ENCODE peak calls at places on chromosome X, in four cellular contexts. K is mesendoderm, J is H1, M is IMR-90. T is an unnamed sample.

GRCh38 chrX:7514871-7515599 is 327.9 kb upstream of the VCX start:
- DNase-seq in M (no peak), K (no peak), J (no peak), T (no peak)

GRCh38 chrX:69503835-69504625 is at the start of gene NALF2:
- DNase-seq in K (peak), M (peak), J (peak), T (peak)

GRCh38 chrX:100654256-100654655 is 10.3 kb downstream of the SRPX2 start:
- DNase-seq in K (peak), J (no peak), M (peak), T (peak)

GRCh38 chrX:115949900-115950822 is 220.4 kb upstream of the AGTR2 start:
- DNase-seq in J (no peak), K (peak), M (no peak), T (peak)

GRCh38 chrX:28787206-28787605 is 200.0 kb downstream of the IL1RAPL1 start:
- DNase-seq in K (peak), M (peak), J (no peak), T (no peak)

GRCh38 chrX:154458116-154458953 is at the start of gene PLXNA3:
- DNase-seq in M (no peak), K (peak), J (peak), T (no peak)

GRCh38 chrX:9562851-9563250 is 98.0 kb downstream of the TBL1X start:
- DNase-seq in K (no peak), J (no peak), M (peak), T (no peak)

GRCh38 chrX:21657318-21658151 is 595 bp downstream of the KLHL34 start:
- DNase-seq in M (no peak), J (no peak), K (no peak), T (no peak)

GRCh38 chrX:135625995-135626394 is 87.4 kb upstream of the CT45A1 start:
- DNase-seq in K (peak), J (peak), M (no peak), T (no peak)

GRCh38 chrX:9906919-9907318 is 60.2 kb upstream of the CLDN34 start:
- DNase-seq in J (no peak), M (no peak), K (peak), T (peak)

GRCh38 chrX:31178064-31178768 is 106.4 kb upstream of the FTHL17 start:
- DNase-seq in K (no peak), M (no peak), J (no peak), T (no peak)

GRCh38 chrX:107429090-107429489 is 20.4 kb upstream of the FRMPD3 start:
- DNase-seq in M (peak), K (peak), J (peak), T (peak)

GRCh38 chrX:123906557-123907316 is 46.9 kb downstream of the XIAP start:
- DNase-seq in K (no peak), J (no peak), M (no peak), T (no peak)

GRCh38 chrX:9390121-9390520 is 74.7 kb upstream of the TBL1X start:
- DNase-seq in M (peak), J (no peak), K (no peak), T (no peak)

GRCh38 chrX:105552395-105552794 is 269.9 kb upstream of the NRK start:
- DNase-seq in J (no peak), K (peak), M (no peak), T (no peak)

GRCh38 chrX:8851487-8851886 is 50.3 kb upstream of the FAM9A start:
- DNase-seq in J (no peak), K (no peak), M (peak), T (no peak)

GRCh38 chrX:20974326-20974725 is 399.9 kb upstream of the CNKSR2 start:
- DNase-seq in J (no peak), M (no peak), K (no peak), T (no peak)

GRCh38 chrX:110415440-110416167 is 57.0 kb downstream of the RTL9 start:
- DNase-seq in M (peak), K (no peak), J (no peak), T (no peak)

GRCh38 chrX:106898462-106898861 is 4.7 kb downstream of the RIPPLY1 start:
- DNase-seq in M (peak), J (no peak), K (peak), T (no peak)

GRCh38 chrX:46788902-46789301 is 30.0 kb upstream of the SLC9A7 start:
- DNase-seq in J (no peak), M (peak), K (peak), T (no peak)

GRCh38 chrX:113001836-113002235 is 161.2 kb upstream of the AMOT start:
- DNase-seq in J (no peak), M (no peak), K (no peak), T (no peak)

GRCh38 chrX:18076434-18076833 is 144.3 kb downstream of the BEND2 start:
- DNase-seq in J (no peak), M (no peak), K (no peak), T (no peak)
- H3K56ac ChIP-seq in J (no peak), M (no peak), K (no peak), T (no peak)

GRCh38 chrX:72635930-72636329 is 63.3 kb upstream of the HDAC8 start:
- DNase-seq in J (no peak), K (no peak), M (no peak), T (no peak)

GRCh38 chrX:72630185-72630584 is 57.5 kb upstream of the HDAC8 start:
- DNase-seq in J (no peak), M (no peak), K (no peak), T (no peak)

GRCh38 chrX:72634321-72634720 is 61.7 kb upstream of the HDAC8 start:
- DNase-seq in M (no peak), K (no peak), J (no peak), T (no peak)
- H3K56ac ChIP-seq in M (no peak), K (no peak), J (no peak), T (no peak)

GRCh38 chrX:76815754-76816153 is 388.2 kb downstream of the MAGEE1 start:
- DNase-seq in J (no peak), M (no peak), K (no peak), T (no peak)

DNA sequence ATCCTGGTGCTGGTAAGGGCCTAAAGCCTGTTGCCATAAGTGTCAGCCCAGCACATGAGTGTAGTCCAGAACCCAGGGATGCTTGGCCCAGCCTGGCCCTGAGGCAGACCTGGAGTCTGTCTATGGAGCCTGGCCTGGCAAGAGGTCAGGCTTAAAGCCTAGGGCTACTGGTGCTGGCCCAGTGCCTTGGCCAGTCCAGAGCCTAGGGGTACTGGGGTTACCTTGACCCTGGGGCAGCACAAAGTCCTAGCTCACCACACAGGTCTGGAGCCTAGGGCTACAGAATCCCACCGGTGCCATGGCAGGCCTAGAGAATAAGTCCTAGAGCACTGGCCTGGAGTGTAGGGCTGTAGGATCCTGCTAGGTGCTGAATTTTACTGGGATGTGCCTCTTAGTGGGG is 393.8 kb downstream of the MAGEE1 start:
- DNase-seq in K (no peak), M (no peak), J (no peak), T (no peak)
- H3K56ac ChIP-seq in K (no peak), M (no peak), J (no peak), T (no peak)

GRCh38 chrX:97863261-97863660 is 979.6 kb downstream of the RPA4 start:
- DNase-seq in J (no peak), K (no peak), M (no peak), T (no peak)
- H3K56ac ChIP-seq in J (no peak), K (no peak), M (no peak), T (no peak)

GRCh38 chrX:19752043-19752442 is 135.4 kb downstream of the SH3KBP1 start:
- DNase-seq in J (no peak), K (no peak), M (no peak), T (no peak)
- H3K56ac ChIP-seq in J (no peak), K (no peak), M (no peak), T (no peak)

GRCh38 chrX:53242310-53242709 is 17.3 kb upstream of the KDM5C start:
- DNase-seq in K (no peak), M (no peak), J (no peak), T (no peak)
- H3K56ac ChIP-seq in K (no peak), M (no peak), J (no peak), T (no peak)

GRCh38 chrX:72180539-72180938 is 1.0 kb upstream of the PIN4 start:
- DNase-seq in J (no peak), K (no peak), M (no peak), T (no peak)
- H3K56ac ChIP-seq in J (no peak), K (peak), M (no peak), T (no peak)

GRCh38 chrX:12236156-12236555 is 97.9 kb downstream of the FRMPD4 start:
- DNase-seq in K (no peak), M (no peak), J (no peak), T (no peak)
- H3K56ac ChIP-seq in K (no peak), M (no peak), J (no peak), T (no peak)

T was measured in H9.